ENCODE peak calls at places on chromosomes 7 and 10, in five cellular contexts. One of them, this sample, is unnamed. For H3K4me1, the result is how much of the 10 kb centered on the place peaks cover.

GRCh38 chr7:44776211-44776610 is 20.3 kb upstream of the PPIA start:
- DNase-seq in heart right ventricle: no peak
- DNase-seq in left ventricle myocardium inferior: no peak
- DNase-seq in mammary epithelial cell: no peak
- DNase-seq in pancreas: no peak
- DNase-seq in this sample: no peak

GRCh38 chr10:80144302-80145131 is 12.0 kb downstream of the PLAC9 start:
- DNase-seq in heart right ventricle: no peak
- DNase-seq in pancreas: peak
- DNase-seq in left ventricle myocardium inferior: no peak
- DNase-seq in mammary epithelial cell: no peak
- DNase-seq in this sample: peak

GRCh38 chr7:27151945-27152815 is at the start of gene HOXA3:
- DNase-seq in pancreas: no peak
- DNase-seq in heart right ventricle: no peak
- DNase-seq in mammary epithelial cell: peak
- DNase-seq in left ventricle myocardium inferior: peak
- DNase-seq in this sample: no peak

GRCh38 chr7:122143751-122144711 is at the start of gene AASS:
- DNase-seq in left ventricle myocardium inferior: peak
- DNase-seq in mammary epithelial cell: peak
- DNase-seq in pancreas: peak
- DNase-seq in heart right ventricle: peak
- DNase-seq in this sample: peak

GRCh38 chr10:48243487-48243886 is 31.0 kb downstream of the FRMPD2 start:
- DNase-seq in heart right ventricle: no peak
- DNase-seq in mammary epithelial cell: no peak
- DNase-seq in left ventricle myocardium inferior: no peak
- DNase-seq in pancreas: no peak
- DNase-seq in this sample: peak

GRCh38 chr7:83882551-83882950 is 233.6 kb upstream of the SEMA3E start:
- DNase-seq in mammary epithelial cell: peak
- DNase-seq in heart right ventricle: no peak
- DNase-seq in pancreas: no peak
- DNase-seq in left ventricle myocardium inferior: no peak
- DNase-seq in this sample: no peak

GRCh38 chr10:122290833-122291532 is 19.9 kb downstream of the BTBD16 start:
- DNase-seq in heart right ventricle: no peak
- DNase-seq in mammary epithelial cell: no peak
- DNase-seq in left ventricle myocardium inferior: no peak
- DNase-seq in pancreas: no peak
- DNase-seq in this sample: no peak

GRCh38 chr10:119205926-119206602 is 1.3 kb upstream of the GRK5 start:
- DNase-seq in pancreas: peak
- DNase-seq in mammary epithelial cell: peak
- DNase-seq in left ventricle myocardium inferior: peak
- DNase-seq in heart right ventricle: peak
- DNase-seq in this sample: peak

GRCh38 chr7:29146082-29146706 is at the start of gene CPVL:
- DNase-seq in left ventricle myocardium inferior: peak
- DNase-seq in mammary epithelial cell: no peak
- DNase-seq in pancreas: peak
- DNase-seq in heart right ventricle: peak
- DNase-seq in this sample: peak

GRCh38 chr10:30743586-30743985 is 114.0 kb upstream of the LYZL2 start:
- DNase-seq in pancreas: no peak
- DNase-seq in left ventricle myocardium inferior: no peak
- DNase-seq in mammary epithelial cell: no peak
- DNase-seq in heart right ventricle: no peak
- DNase-seq in this sample: no peak

GRCh38 chr7:151251328-151251925 is 2.9 kb upstream of the SMARCD3 start:
- DNase-seq in heart right ventricle: peak
- DNase-seq in mammary epithelial cell: peak
- DNase-seq in left ventricle myocardium inferior: peak
- DNase-seq in pancreas: peak
- DNase-seq in this sample: no peak

GRCh38 chr10:77351386-77351785 is 286.2 kb downstream of the KCNMA1 start:
- DNase-seq in pancreas: no peak
- DNase-seq in mammary epithelial cell: no peak
- DNase-seq in left ventricle myocardium inferior: no peak
- DNase-seq in heart right ventricle: no peak
- DNase-seq in this sample: no peak

GRCh38 chr10:10204415-10204814 is 813.3 kb upstream of the CELF2 start:
- DNase-seq in pancreas: no peak
- DNase-seq in left ventricle myocardium inferior: no peak
- DNase-seq in mammary epithelial cell: no peak
- DNase-seq in heart right ventricle: no peak
- DNase-seq in this sample: no peak

GRCh38 chr10:128047337-128047736 is 78.9 kb downstream of the MKI67 start:
- DNase-seq in pancreas: no peak
- DNase-seq in mammary epithelial cell: peak
- DNase-seq in left ventricle myocardium inferior: peak
- DNase-seq in heart right ventricle: peak
- DNase-seq in this sample: peak

DNA sequence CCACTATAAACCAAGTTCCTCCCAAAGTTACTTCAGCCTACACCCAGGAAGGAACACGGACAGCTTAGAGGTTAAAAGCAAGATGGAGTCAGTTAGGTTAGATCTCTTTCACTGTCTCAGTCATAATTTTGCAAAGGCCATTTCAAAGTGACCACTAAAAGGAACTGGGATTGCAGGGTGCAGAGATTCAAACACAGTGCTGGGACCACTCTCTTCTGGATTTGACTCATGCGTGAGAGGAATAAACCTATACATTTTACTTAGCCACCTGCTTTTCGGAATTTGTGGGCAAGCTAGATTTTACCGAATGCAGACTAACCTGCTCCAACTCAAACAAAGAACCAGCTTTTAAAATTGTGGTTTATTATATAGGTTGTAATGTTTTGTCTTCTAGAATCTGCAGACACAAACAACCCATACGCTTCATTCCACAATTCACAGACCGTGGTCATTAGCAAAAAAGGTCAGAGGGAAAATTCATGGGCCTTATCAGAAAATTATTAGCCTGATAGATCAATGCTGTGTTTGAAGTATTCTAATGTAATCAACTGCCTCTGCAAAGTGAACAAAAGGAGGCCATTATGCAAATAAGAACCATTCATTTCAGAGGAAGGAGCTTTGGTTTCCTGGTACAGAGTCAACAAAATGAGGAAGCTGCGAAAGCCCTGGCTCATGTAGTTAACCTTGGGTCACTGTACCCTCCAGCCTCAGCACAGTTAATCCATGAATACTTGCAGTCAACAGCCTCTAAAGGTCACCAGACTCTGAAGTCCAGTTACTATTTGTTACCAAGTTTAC is 342.7 kb upstream of the KLF6 start:
- DNase-seq in pancreas: no peak
- DNase-seq in mammary epithelial cell: no peak
- DNase-seq in left ventricle myocardium inferior: no peak
- DNase-seq in heart right ventricle: no peak
- DNase-seq in this sample: no peak
- H3K4me1 ChIP-seq in pancreas: under half
- H3K4me1 ChIP-seq in mammary epithelial cell: under half
- H3K4me1 ChIP-seq in left ventricle myocardium inferior: under half
- H3K4me1 ChIP-seq in heart right ventricle: under half
- H3K4me1 ChIP-seq in this sample: under half

GRCh38 chr10:61981460-61981859 is 80.0 kb downstream of the ARID5B start:
- DNase-seq in pancreas: no peak
- DNase-seq in heart right ventricle: no peak
- DNase-seq in left ventricle myocardium inferior: no peak
- DNase-seq in mammary epithelial cell: peak
- DNase-seq in this sample: no peak

GRCh38 chr10:61973923-61974322 is 72.4 kb downstream of the ARID5B start:
- DNase-seq in left ventricle myocardium inferior: no peak
- DNase-seq in mammary epithelial cell: no peak
- DNase-seq in pancreas: no peak
- DNase-seq in heart right ventricle: no peak
- DNase-seq in this sample: no peak

GRCh38 chr10:61974611-61975010 is 73.1 kb downstream of the ARID5B start:
- DNase-seq in left ventricle myocardium inferior: peak
- DNase-seq in mammary epithelial cell: no peak
- DNase-seq in pancreas: peak
- DNase-seq in heart right ventricle: peak
- DNase-seq in this sample: no peak

GRCh38 chr10:61975107-61975932 is 73.8 kb downstream of the ARID5B start:
- DNase-seq in mammary epithelial cell: peak
- DNase-seq in pancreas: no peak
- DNase-seq in left ventricle myocardium inferior: no peak
- DNase-seq in heart right ventricle: no peak
- DNase-seq in this sample: no peak

GRCh38 chr10:61978965-61979364 is 77.5 kb downstream of the ARID5B start:
- DNase-seq in left ventricle myocardium inferior: no peak
- DNase-seq in pancreas: no peak
- DNase-seq in heart right ventricle: peak
- DNase-seq in mammary epithelial cell: no peak
- DNase-seq in this sample: no peak
- TF ChIP-seq CTCF in left ventricle myocardium inferior: peak
- TF ChIP-seq CTCF in pancreas: no peak
- TF ChIP-seq CTCF in heart right ventricle: peak
- TF ChIP-seq CTCF in mammary epithelial cell: no peak
- TF ChIP-seq CTCF in this sample: peak

DNA sequence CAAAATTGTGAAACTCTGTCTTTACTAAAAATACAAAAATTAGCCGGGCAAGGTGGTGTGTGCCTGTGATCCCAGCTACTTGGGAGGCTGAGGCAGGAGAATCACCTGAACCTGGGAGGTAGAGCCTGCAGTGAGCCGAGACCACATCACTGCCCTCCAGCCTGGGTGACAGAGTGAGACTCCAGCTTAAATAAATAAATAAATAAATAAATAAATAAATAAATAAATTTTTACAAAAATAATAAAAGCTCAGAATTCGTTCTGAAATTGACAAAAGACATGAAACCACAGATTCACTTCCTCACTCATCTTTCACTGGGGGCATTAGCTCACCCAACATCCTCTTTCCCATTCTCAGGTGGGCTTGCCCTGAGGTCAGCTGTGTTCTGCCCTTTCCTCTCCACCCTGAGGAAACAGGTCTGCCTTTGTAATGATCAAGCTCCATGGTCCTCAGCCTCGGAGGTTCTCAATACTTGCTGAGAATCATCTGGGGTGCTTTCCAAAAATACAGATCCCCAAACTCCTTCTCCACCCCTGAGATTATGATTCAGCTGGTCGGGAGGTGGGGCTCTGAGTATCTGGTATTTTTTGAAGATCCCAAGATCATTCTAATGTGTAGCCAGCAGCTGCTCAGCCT is 29.2 kb upstream of the APBB1IP start:
- DNase-seq in heart right ventricle: no peak
- DNase-seq in pancreas: no peak
- DNase-seq in left ventricle myocardium inferior: no peak
- DNase-seq in mammary epithelial cell: no peak
- DNase-seq in this sample: no peak
- H3K4me1 ChIP-seq in heart right ventricle: under half
- H3K4me1 ChIP-seq in pancreas: under half
- H3K4me1 ChIP-seq in left ventricle myocardium inferior: under half
- H3K4me1 ChIP-seq in mammary epithelial cell: under half
- H3K4me1 ChIP-seq in this sample: under half

DNA sequence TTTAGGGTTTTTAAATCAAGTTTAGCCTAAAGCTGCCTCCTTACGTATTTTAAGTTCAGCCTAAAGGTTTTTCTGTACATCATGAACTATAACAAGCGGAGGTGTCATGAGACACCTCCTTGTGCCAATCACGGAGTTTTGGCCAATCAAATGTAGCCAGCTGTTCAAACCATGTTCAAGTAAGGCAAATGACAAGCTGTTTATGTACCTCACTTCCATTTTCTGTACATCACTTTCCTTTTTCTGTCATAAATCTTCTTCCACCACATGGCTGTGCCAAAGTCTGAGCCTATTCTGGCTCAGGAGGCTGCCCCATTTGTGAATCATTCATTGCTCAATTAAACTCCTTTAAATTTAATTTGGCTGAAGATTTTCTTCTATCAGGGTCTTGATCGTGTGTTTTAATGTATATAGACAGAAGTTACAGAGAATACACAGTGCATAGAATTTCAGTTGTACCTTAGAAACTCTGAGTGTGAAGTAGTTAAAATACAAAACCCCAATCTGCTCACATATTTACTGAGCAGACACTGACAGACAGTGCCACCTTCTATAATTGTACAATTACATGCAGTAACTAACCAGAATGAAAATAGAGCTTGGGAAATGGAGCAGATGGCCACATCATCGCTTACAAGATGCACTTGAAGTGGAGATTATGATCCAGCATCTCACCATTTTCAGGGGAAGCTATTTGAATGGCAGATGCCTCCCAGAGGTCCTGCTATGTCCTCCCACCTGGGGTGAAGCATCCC is 76.9 kb upstream of the LANCL2 start:
- DNase-seq in left ventricle myocardium inferior: no peak
- DNase-seq in mammary epithelial cell: no peak
- DNase-seq in heart right ventricle: no peak
- DNase-seq in pancreas: no peak
- DNase-seq in this sample: no peak
- TF ChIP-seq CTCF in left ventricle myocardium inferior: no peak
- TF ChIP-seq CTCF in mammary epithelial cell: no peak
- TF ChIP-seq CTCF in heart right ventricle: no peak
- TF ChIP-seq CTCF in pancreas: no peak
- TF ChIP-seq CTCF in this sample: no peak

DNA sequence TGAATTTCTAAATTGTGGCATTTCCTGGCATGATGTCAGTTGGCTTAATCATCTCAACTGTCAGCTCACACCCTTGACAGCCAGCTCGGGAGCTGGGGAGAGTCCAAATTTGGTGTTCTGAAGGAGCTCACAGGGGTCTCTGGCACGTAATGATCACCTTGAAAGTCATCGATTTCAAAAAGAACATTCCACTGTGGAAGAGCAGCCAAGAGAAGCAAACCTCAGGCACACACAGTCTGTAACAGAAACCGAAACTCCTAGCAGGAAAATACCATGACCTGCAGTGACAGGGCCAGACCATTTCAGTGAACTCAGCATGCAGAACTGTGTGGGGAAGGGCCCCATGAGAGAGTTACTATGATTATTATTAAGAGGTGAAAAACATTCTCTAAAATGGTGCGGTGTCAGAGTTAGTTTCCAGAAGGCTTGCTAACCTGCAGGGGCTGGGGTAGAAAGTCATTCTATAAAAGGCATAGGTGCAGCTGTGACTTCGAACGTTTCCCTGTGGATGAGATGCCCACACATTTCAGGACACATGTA is 26.4 kb upstream of the KLF6 start:
- DNase-seq in left ventricle myocardium inferior: no peak
- DNase-seq in heart right ventricle: no peak
- DNase-seq in pancreas: peak
- DNase-seq in mammary epithelial cell: peak
- DNase-seq in this sample: no peak
- H3K4me1 ChIP-seq in left ventricle myocardium inferior: half or more
- H3K4me1 ChIP-seq in heart right ventricle: under half
- H3K4me1 ChIP-seq in pancreas: under half
- H3K4me1 ChIP-seq in mammary epithelial cell: under half
- H3K4me1 ChIP-seq in this sample: half or more

GRCh38 chr7:148537435-148537834 is 53.1 kb upstream of the C7orf33 start:
- DNase-seq in heart right ventricle: no peak
- DNase-seq in left ventricle myocardium inferior: no peak
- DNase-seq in pancreas: no peak
- DNase-seq in mammary epithelial cell: no peak
- DNase-seq in this sample: no peak

GRCh38 chr7:148540041-148540738 is 50.4 kb upstream of the C7orf33 start:
- DNase-seq in mammary epithelial cell: peak
- DNase-seq in heart right ventricle: peak
- DNase-seq in pancreas: no peak
- DNase-seq in left ventricle myocardium inferior: peak
- DNase-seq in this sample: peak

GRCh38 chr7:148535227-148535626 is 55.3 kb upstream of the C7orf33 start:
- DNase-seq in heart right ventricle: no peak
- DNase-seq in left ventricle myocardium inferior: no peak
- DNase-seq in pancreas: no peak
- DNase-seq in mammary epithelial cell: peak
- DNase-seq in this sample: no peak
- TF ChIP-seq CTCF in heart right ventricle: peak
- TF ChIP-seq CTCF in left ventricle myocardium inferior: no peak
- TF ChIP-seq CTCF in pancreas: no peak
- TF ChIP-seq CTCF in mammary epithelial cell: no peak
- TF ChIP-seq CTCF in this sample: no peak

GRCh38 chr10:88833722-88834121 is 17.9 kb downstream of the ANKRD22 start:
- DNase-seq in pancreas: no peak
- DNase-seq in mammary epithelial cell: no peak
- DNase-seq in left ventricle myocardium inferior: no peak
- DNase-seq in heart right ventricle: no peak
- DNase-seq in this sample: no peak
- H3K4me1 ChIP-seq in pancreas: under half
- H3K4me1 ChIP-seq in mammary epithelial cell: under half
- H3K4me1 ChIP-seq in left ventricle myocardium inferior: under half
- H3K4me1 ChIP-seq in heart right ventricle: under half
- H3K4me1 ChIP-seq in this sample: under half

This sample was measured in right atrium auricular region.